ENCODE peak calls at places on chromosomes 13 and 19, in eight cellular contexts. One of them, this sample, is unnamed.

GRCh38 chr13:106362637-106363036 is 172.8 kb downstream of the EFNB2 start:
- DNase-seq in mesenteric fat pad: no peak
- DNase-seq in neural progenitor cell: no peak
- DNase-seq in T-helper 1 cell: no peak
- DNase-seq in HCT116: no peak
- DNase-seq in endothelial cell of umbilical vein: no peak
- DNase-seq in GM04504: no peak
- DNase-seq in stimulated activated CD4-positive, alpha-beta T cell treated with anti-CD3 and anti-CD28 coated beads, Interleukin-4, amount 100 ng/mL, for 1 hour: no peak
- DNase-seq in this sample: no peak

GRCh38 chr19:41588497-41589209 is 12.7 kb downstream of the CEACAM21 start:
- DNase-seq in GM04504: peak
- DNase-seq in mesenteric fat pad: no peak
- DNase-seq in endothelial cell of umbilical vein: peak
- DNase-seq in neural progenitor cell: peak
- DNase-seq in T-helper 1 cell: no peak
- DNase-seq in stimulated activated CD4-positive, alpha-beta T cell treated with anti-CD3 and anti-CD28 coated beads, Interleukin-4, amount 100 ng/mL, for 1 hour: peak
- DNase-seq in HCT116: no peak
- DNase-seq in this sample: peak

GRCh38 chr19:18474366-18474887 is 36.5 kb upstream of the ISYNA1 start:
- DNase-seq in neural progenitor cell: no peak
- DNase-seq in T-helper 1 cell: no peak
- DNase-seq in stimulated activated CD4-positive, alpha-beta T cell treated with anti-CD3 and anti-CD28 coated beads, Interleukin-4, amount 100 ng/mL, for 1 hour: no peak
- DNase-seq in HCT116: no peak
- DNase-seq in endothelial cell of umbilical vein: no peak
- DNase-seq in mesenteric fat pad: no peak
- DNase-seq in GM04504: no peak
- DNase-seq in this sample: no peak

GRCh38 chr13:32212420-32212819 is 102.7 kb downstream of the ZAR1L start:
- DNase-seq in stimulated activated CD4-positive, alpha-beta T cell treated with anti-CD3 and anti-CD28 coated beads, Interleukin-4, amount 100 ng/mL, for 1 hour: no peak
- DNase-seq in T-helper 1 cell: no peak
- DNase-seq in GM04504: peak
- DNase-seq in mesenteric fat pad: no peak
- DNase-seq in endothelial cell of umbilical vein: no peak
- DNase-seq in neural progenitor cell: no peak
- DNase-seq in HCT116: no peak
- DNase-seq in this sample: no peak

GRCh38 chr13:43981091-43981490 is 101.4 kb downstream of the LACC1 start:
- DNase-seq in endothelial cell of umbilical vein: no peak
- DNase-seq in T-helper 1 cell: no peak
- DNase-seq in stimulated activated CD4-positive, alpha-beta T cell treated with anti-CD3 and anti-CD28 coated beads, Interleukin-4, amount 100 ng/mL, for 1 hour: no peak
- DNase-seq in mesenteric fat pad: no peak
- DNase-seq in GM04504: no peak
- DNase-seq in HCT116: no peak
- DNase-seq in neural progenitor cell: peak
- DNase-seq in this sample: no peak

GRCh38 chr13:33642374-33643065 is 175.4 kb upstream of the RFC3 start:
- DNase-seq in T-helper 1 cell: no peak
- DNase-seq in HCT116: no peak
- DNase-seq in stimulated activated CD4-positive, alpha-beta T cell treated with anti-CD3 and anti-CD28 coated beads, Interleukin-4, amount 100 ng/mL, for 1 hour: no peak
- DNase-seq in GM04504: peak
- DNase-seq in neural progenitor cell: peak
- DNase-seq in endothelial cell of umbilical vein: no peak
- DNase-seq in mesenteric fat pad: no peak
- DNase-seq in this sample: no peak

GRCh38 chr19:13022859-13023636 is 27.8 kb downstream of the NFIX start:
- DNase-seq in stimulated activated CD4-positive, alpha-beta T cell treated with anti-CD3 and anti-CD28 coated beads, Interleukin-4, amount 100 ng/mL, for 1 hour: no peak
- DNase-seq in HCT116: no peak
- DNase-seq in T-helper 1 cell: no peak
- DNase-seq in mesenteric fat pad: no peak
- DNase-seq in GM04504: peak
- DNase-seq in endothelial cell of umbilical vein: peak
- DNase-seq in neural progenitor cell: peak
- DNase-seq in this sample: peak

GRCh38 chr13:21898461-21898860 is 227.6 kb downstream of the FGF9 start:
- DNase-seq in T-helper 1 cell: no peak
- DNase-seq in endothelial cell of umbilical vein: no peak
- DNase-seq in neural progenitor cell: no peak
- DNase-seq in HCT116: no peak
- DNase-seq in mesenteric fat pad: no peak
- DNase-seq in GM04504: no peak
- DNase-seq in stimulated activated CD4-positive, alpha-beta T cell treated with anti-CD3 and anti-CD28 coated beads, Interleukin-4, amount 100 ng/mL, for 1 hour: no peak
- DNase-seq in this sample: no peak

GRCh38 chr13:23652909-23653726 is 82.9 kb downstream of the TNFRSF19 start:
- DNase-seq in T-helper 1 cell: no peak
- DNase-seq in GM04504: no peak
- DNase-seq in stimulated activated CD4-positive, alpha-beta T cell treated with anti-CD3 and anti-CD28 coated beads, Interleukin-4, amount 100 ng/mL, for 1 hour: no peak
- DNase-seq in endothelial cell of umbilical vein: no peak
- DNase-seq in mesenteric fat pad: no peak
- DNase-seq in neural progenitor cell: no peak
- DNase-seq in HCT116: no peak
- DNase-seq in this sample: no peak

GRCh38 chr19:39171479-39172465 is 25.0 kb upstream of the NCCRP1 start:
- DNase-seq in mesenteric fat pad: no peak
- DNase-seq in GM04504: no peak
- DNase-seq in T-helper 1 cell: no peak
- DNase-seq in HCT116: no peak
- DNase-seq in stimulated activated CD4-positive, alpha-beta T cell treated with anti-CD3 and anti-CD28 coated beads, Interleukin-4, amount 100 ng/mL, for 1 hour: no peak
- DNase-seq in endothelial cell of umbilical vein: no peak
- DNase-seq in neural progenitor cell: no peak
- DNase-seq in this sample: no peak

GRCh38 chr19:39934584-39935233 is at the start of gene FCGBP:
- DNase-seq in T-helper 1 cell: no peak
- DNase-seq in endothelial cell of umbilical vein: no peak
- DNase-seq in GM04504: no peak
- DNase-seq in HCT116: no peak
- DNase-seq in mesenteric fat pad: no peak
- DNase-seq in neural progenitor cell: no peak
- DNase-seq in stimulated activated CD4-positive, alpha-beta T cell treated with anti-CD3 and anti-CD28 coated beads, Interleukin-4, amount 100 ng/mL, for 1 hour: no peak
- DNase-seq in this sample: no peak

GRCh38 chr13:76917096-76917495 is 30.9 kb upstream of the KCTD12 start:
- DNase-seq in mesenteric fat pad: no peak
- DNase-seq in stimulated activated CD4-positive, alpha-beta T cell treated with anti-CD3 and anti-CD28 coated beads, Interleukin-4, amount 100 ng/mL, for 1 hour: no peak
- DNase-seq in neural progenitor cell: no peak
- DNase-seq in HCT116: no peak
- DNase-seq in GM04504: peak
- DNase-seq in T-helper 1 cell: no peak
- DNase-seq in endothelial cell of umbilical vein: no peak
- DNase-seq in this sample: no peak

GRCh38 chr19:42422576-42423461 is 4.4 kb downstream of the LIPE start:
- DNase-seq in stimulated activated CD4-positive, alpha-beta T cell treated with anti-CD3 and anti-CD28 coated beads, Interleukin-4, amount 100 ng/mL, for 1 hour: peak
- DNase-seq in mesenteric fat pad: no peak
- DNase-seq in T-helper 1 cell: peak
- DNase-seq in neural progenitor cell: no peak
- DNase-seq in endothelial cell of umbilical vein: no peak
- DNase-seq in GM04504: no peak
- DNase-seq in HCT116: no peak
- DNase-seq in this sample: no peak

GRCh38 chr19:41646589-41647204 is 19.8 kb upstream of the CEACAM4 start:
- DNase-seq in T-helper 1 cell: no peak
- DNase-seq in mesenteric fat pad: no peak
- DNase-seq in stimulated activated CD4-positive, alpha-beta T cell treated with anti-CD3 and anti-CD28 coated beads, Interleukin-4, amount 100 ng/mL, for 1 hour: peak
- DNase-seq in GM04504: no peak
- DNase-seq in HCT116: peak
- DNase-seq in neural progenitor cell: no peak
- DNase-seq in endothelial cell of umbilical vein: no peak
- DNase-seq in this sample: no peak

GRCh38 chr13:37884674-37885073 is 15.1 kb upstream of the TRPC4 start:
- DNase-seq in T-helper 1 cell: no peak
- DNase-seq in GM04504: no peak
- DNase-seq in stimulated activated CD4-positive, alpha-beta T cell treated with anti-CD3 and anti-CD28 coated beads, Interleukin-4, amount 100 ng/mL, for 1 hour: no peak
- DNase-seq in endothelial cell of umbilical vein: no peak
- DNase-seq in HCT116: no peak
- DNase-seq in neural progenitor cell: no peak
- DNase-seq in mesenteric fat pad: no peak
- DNase-seq in this sample: no peak

GRCh38 chr13:101383595-101383994 is 32.7 kb downstream of the NALCN start:
- DNase-seq in endothelial cell of umbilical vein: no peak
- DNase-seq in HCT116: no peak
- DNase-seq in mesenteric fat pad: no peak
- DNase-seq in stimulated activated CD4-positive, alpha-beta T cell treated with anti-CD3 and anti-CD28 coated beads, Interleukin-4, amount 100 ng/mL, for 1 hour: no peak
- DNase-seq in T-helper 1 cell: no peak
- DNase-seq in GM04504: no peak
- DNase-seq in neural progenitor cell: no peak
- DNase-seq in this sample: no peak

GRCh38 chr19:6737873-6738725 is 719 bp upstream of the GPR108 start:
- DNase-seq in T-helper 1 cell: peak
- DNase-seq in stimulated activated CD4-positive, alpha-beta T cell treated with anti-CD3 and anti-CD28 coated beads, Interleukin-4, amount 100 ng/mL, for 1 hour: peak
- DNase-seq in mesenteric fat pad: no peak
- DNase-seq in endothelial cell of umbilical vein: peak
- DNase-seq in neural progenitor cell: peak
- DNase-seq in GM04504: peak
- DNase-seq in HCT116: no peak
- DNase-seq in this sample: peak

GRCh38 chr19:5072115-5072514 is 103.2 kb downstream of the KDM4B start:
- DNase-seq in mesenteric fat pad: no peak
- DNase-seq in stimulated activated CD4-positive, alpha-beta T cell treated with anti-CD3 and anti-CD28 coated beads, Interleukin-4, amount 100 ng/mL, for 1 hour: no peak
- DNase-seq in GM04504: no peak
- DNase-seq in T-helper 1 cell: no peak
- DNase-seq in neural progenitor cell: no peak
- DNase-seq in HCT116: no peak
- DNase-seq in endothelial cell of umbilical vein: no peak
- DNase-seq in this sample: no peak

This sample was measured in esophagus muscularis mucosa.